ENCODE peak calls at places on chromosomes 2 and 18, in nine cellular contexts. V is osteocyte; U is anterior cingulate cortex; T is LoVo; W is T-cell; Z is mucosa of descending colon; B is activated CD4-positive, alpha-beta T cell treated with anti-CD3 and anti-CD28 coated beads, Interleukin-2, amount 50 U/mL, for 1 hour; H is choroid plexus epithelial cell; C is breast epithelium. M is an unnamed sample.

GRCh38 chr2:26605195-26605968 is 35.8 kb downstream of the CIB4 start:
- DNase-seq in V (peak), U (no peak), T (peak), W (peak), Z (no peak), B (peak), H (peak), C (peak), M (peak)

GRCh38 chr2:134491796-134492441 is 226.9 kb downstream of the TMEM163 start:
- DNase-seq in V (peak), U (no peak), T (peak), W (no peak), Z (no peak), B (peak), H (no peak), C (no peak), M (no peak)

GRCh38 chr2:177108890-177109289 is 103.7 kb upstream of the HNRNPA3 start:
- DNase-seq in V (no peak), U (no peak), T (no peak), W (no peak), Z (no peak), B (no peak), H (no peak), C (no peak), M (no peak)

GRCh38 chr2:118913805-118914645 is 28.0 kb upstream of the MARCO start:
- DNase-seq in V (peak), U (no peak), T (peak), W (no peak), Z (no peak), B (no peak), H (no peak), C (no peak), M (no peak)

GRCh38 chr2:220748875-220749479 is 823.1 kb downstream of the EPHA4 start:
- DNase-seq in V (no peak), U (no peak), T (no peak), W (no peak), Z (no peak), B (no peak), H (peak), C (no peak), M (no peak)

GRCh38 chr2:227855440-227855839 is 16.0 kb upstream of the DAW1 start:
- DNase-seq in V (no peak), U (no peak), T (no peak), W (no peak), Z (no peak), B (no peak), H (no peak), C (no peak), M (no peak)

GRCh38 chr18:286515-287310 is 18.9 kb upstream of the THOC1 start:
- DNase-seq in V (no peak), U (no peak), T (no peak), W (no peak), Z (no peak), B (no peak), H (peak), C (no peak), M (no peak)

GRCh38 chr2:24313744-24314632 is 46.3 kb downstream of the ITSN2 start:
- DNase-seq in V (no peak), U (no peak), T (no peak), W (no peak), Z (no peak), B (no peak), H (peak), C (no peak), M (no peak)

GRCh38 chr18:24987271-24987932 is 364.6 kb downstream of the ZNF521 start:
- DNase-seq in V (no peak), U (no peak), T (no peak), W (no peak), Z (no peak), B (no peak), H (no peak), C (peak), M (no peak)

GRCh38 chr2:72127401-72128058 is 20.1 kb downstream of the CYP26B1 start:
- DNase-seq in V (peak), U (no peak), T (no peak), W (no peak), Z (no peak), B (no peak), H (no peak), C (no peak), M (no peak)

GRCh38 chr2:72028351-72028995 is 119.2 kb downstream of the CYP26B1 start:
- DNase-seq in V (peak), U (no peak), T (no peak), W (no peak), Z (no peak), B (no peak), H (no peak), C (no peak), M (no peak)

GRCh38 chr2:111101592-111101991 is 19.1 kb upstream of the BCL2L11 start:
- DNase-seq in V (no peak), U (no peak), T (no peak), W (no peak), Z (no peak), B (no peak), H (no peak), C (no peak), M (no peak)

GRCh38 chr2:233399306-233400225 is 45.3 kb downstream of the DGKD start:
- DNase-seq in V (no peak), U (no peak), T (no peak), W (no peak), Z (no peak), B (no peak), H (no peak), C (no peak), M (peak)

GRCh38 chr2:239287461-239287860 is 113.4 kb downstream of the HDAC4 start:
- DNase-seq in V (no peak), U (no peak), T (no peak), W (no peak), Z (no peak), B (no peak), H (peak), C (no peak), M (no peak)

GRCh38 chr18:31386683-31387082 is 10.1 kb downstream of the DSG4 start:
- DNase-seq in V (no peak), U (no peak), T (no peak), W (no peak), Z (no peak), B (no peak), H (peak), C (no peak), M (no peak)

GRCh38 chr2:196566969-196567666 is 72.4 kb upstream of the CCDC150 start:
- DNase-seq in V (no peak), U (no peak), T (no peak), W (no peak), Z (no peak), B (no peak), H (peak), C (no peak), M (no peak)

GRCh38 chr2:101329026-101329425 is 20.5 kb upstream of the RNF149 start:
- DNase-seq in V (no peak), U (no peak), T (no peak), W (no peak), Z (no peak), B (peak), H (no peak), C (no peak), M (peak)

GRCh38 chr2:42659601-42660000 is 91.2 kb downstream of the MTA3 start:
- DNase-seq in V (no peak), U (no peak), T (no peak), W (no peak), Z (no peak), B (no peak), H (peak), C (no peak), M (no peak)

GRCh38 chr2:222982010-222982908 is 69.7 kb upstream of the KCNE4 start:
- DNase-seq in V (peak), U (peak), T (peak), W (no peak), Z (no peak), B (no peak), H (peak), C (no peak), M (no peak)